ENCODE peak calls at places on chromosome 9, in nine cellular contexts. M is aorta; U is stimulated activated CD4-positive, alpha-beta T cell treated with anti-CD3 and anti-CD28 coated beads, Interleukin-1b, Interleukin-23, amount 100 ng/mL, for 24 hours; X is Ammon's horn; R is activated naive CD4-positive, alpha-beta T cell treated with anti-CD3 and anti-CD28 coated beads, Interleukin-2, amount 50 U/mL, for 72 hours; Q is germinal center; V is HS-27A; C is NCI-H510A treated with DMSO at 0.1 percent for 48 hours; D is AG09319. L is an unnamed sample.
A peak's percentile ranks its signal among the peaks of the same experiment; 100 is the strongest.

GRCh38 chr9:7879551-7880245 is 80.1 kb upstream of the DMAC1 start:
- DNase-seq in D (no peak), C (no peak), R (peak; percentile 58), X (no peak), M (no peak), Q (no peak), V (no peak), U (no peak), L (peak; percentile 99)

GRCh38 chr9:98256632-98257218 is 1.3 kb upstream of the TBC1D2 start:
- DNase-seq in R (no peak), V (no peak), U (no peak), X (no peak), C (peak; percentile 33), M (no peak), D (no peak), Q (peak; percentile 54), L (peak; percentile 63)

GRCh38 chr9:15308511-15308910 is 1.5 kb upstream of the TTC39B start:
- DNase-seq in R (no peak), U (no peak), C (no peak), V (no peak), D (no peak), M (no peak), X (no peak), Q (no peak), L (no peak)

GRCh38 chr9:131997779-131998178 is 81.9 kb downstream of the MED27 start:
- DNase-seq in C (no peak), R (no peak), Q (no peak), V (no peak), U (no peak), D (no peak), X (peak; percentile 66), M (no peak), L (no peak)

GRCh38 chr9:135046156-135047025 is 41.1 kb upstream of the OLFM1 start:
- DNase-seq in X (no peak), D (no peak), Q (no peak), R (peak; percentile 34), M (no peak), U (no peak), V (no peak), C (no peak), L (no peak)

GRCh38 chr9:103266064-103266463 is 270.9 kb downstream of the CYLC2 start:
- DNase-seq in X (no peak), V (no peak), D (no peak), C (no peak), Q (no peak), U (no peak), M (no peak), R (no peak), L (no peak)

GRCh38 chr9:16519001-16519400 is 351.5 kb downstream of the BNC2 start:
- DNase-seq in C (no peak), Q (no peak), D (no peak), M (no peak), U (no peak), V (no peak), X (no peak), R (no peak), L (no peak)

GRCh38 chr9:21559402-21560280 is 77.5 kb upstream of the IFNE start:
- DNase-seq in V (no peak), C (no peak), R (peak; percentile 71), M (peak; percentile 50), Q (peak; percentile 48), X (peak; percentile 15), U (peak; percentile 25), D (no peak), L (peak; percentile 43)

GRCh38 chr9:95977366-95977765 is 101.9 kb downstream of the ERCC6L2 start:
- DNase-seq in M (no peak), C (no peak), U (no peak), R (no peak), V (no peak), X (no peak), Q (no peak), D (no peak), L (no peak)

GRCh38 chr9:34179528-34180138 is 790 bp downstream of the UBAP1 start:
- DNase-seq in U (no peak), Q (peak; percentile 30), V (no peak), R (no peak), C (no peak), X (no peak), D (peak; percentile 37), M (no peak), L (no peak)

GRCh38 chr9:17003576-17004240 is 131.1 kb upstream of the CNTLN start:
- DNase-seq in U (no peak), R (no peak), V (no peak), M (no peak), D (no peak), C (no peak), X (no peak), Q (no peak), L (no peak)

GRCh38 chr9:105070176-105070575 is 142.2 kb upstream of the ABCA1 start:
- DNase-seq in C (no peak), X (no peak), D (no peak), Q (no peak), R (no peak), M (no peak), V (no peak), U (no peak), L (no peak)

L was measured in NCI-H82.